ENCODE peak calls at places on chromosomes 4 and X, in eight cellular contexts. One of them, this sample, is unnamed.

GRCh38 chr4:142091085-142091513 is 454.7 kb downstream of the IL15 start:
- DNase-seq in myocyte: peak
- DNase-seq in GOT3: no peak
- DNase-seq in ecto neural progenitor cell: no peak
- DNase-seq in stimulated activated CD8-positive, alpha-beta memory T cell treated with anti-CD3 and anti-CD28 coated beads, Interleukin-2, amount 100 ng/mL, for 48 hours: no peak
- DNase-seq in stomach: no peak
- DNase-seq in activated T-cell treated with anti-CD3 and anti-CD28 coated beads for 24 hours: no peak
- DNase-seq in Right ventricle myocardium superior: no peak
- DNase-seq in this sample: no peak

GRCh38 chrX:65576160-65576559 is 41.6 kb upstream of the LAS1L start:
- DNase-seq in myocyte: no peak
- DNase-seq in GOT3: no peak
- DNase-seq in ecto neural progenitor cell: no peak
- DNase-seq in stimulated activated CD8-positive, alpha-beta memory T cell treated with anti-CD3 and anti-CD28 coated beads, Interleukin-2, amount 100 ng/mL, for 48 hours: no peak
- DNase-seq in stomach: no peak
- DNase-seq in activated T-cell treated with anti-CD3 and anti-CD28 coated beads for 24 hours: no peak
- DNase-seq in Right ventricle myocardium superior: no peak
- DNase-seq in this sample: no peak

GRCh38 chrX:41224606-41225005 is 109.4 kb upstream of the DDX3X start:
- DNase-seq in myocyte: no peak
- DNase-seq in GOT3: no peak
- DNase-seq in ecto neural progenitor cell: no peak
- DNase-seq in stimulated activated CD8-positive, alpha-beta memory T cell treated with anti-CD3 and anti-CD28 coated beads, Interleukin-2, amount 100 ng/mL, for 48 hours: no peak
- DNase-seq in stomach: no peak
- DNase-seq in activated T-cell treated with anti-CD3 and anti-CD28 coated beads for 24 hours: no peak
- DNase-seq in Right ventricle myocardium superior: no peak
- DNase-seq in this sample: no peak

GRCh38 chrX:68571292-68572256 is 72.7 kb downstream of the YIPF6 start:
- DNase-seq in myocyte: peak
- DNase-seq in GOT3: no peak
- DNase-seq in ecto neural progenitor cell: no peak
- DNase-seq in stimulated activated CD8-positive, alpha-beta memory T cell treated with anti-CD3 and anti-CD28 coated beads, Interleukin-2, amount 100 ng/mL, for 48 hours: no peak
- DNase-seq in stomach: no peak
- DNase-seq in activated T-cell treated with anti-CD3 and anti-CD28 coated beads for 24 hours: no peak
- DNase-seq in Right ventricle myocardium superior: no peak
- DNase-seq in this sample: no peak

GRCh38 chrX:46268429-46268828 is 276.8 kb downstream of the ZNF674 start:
- DNase-seq in myocyte: peak
- DNase-seq in GOT3: no peak
- DNase-seq in ecto neural progenitor cell: no peak
- DNase-seq in stimulated activated CD8-positive, alpha-beta memory T cell treated with anti-CD3 and anti-CD28 coated beads, Interleukin-2, amount 100 ng/mL, for 48 hours: no peak
- DNase-seq in stomach: no peak
- DNase-seq in activated T-cell treated with anti-CD3 and anti-CD28 coated beads for 24 hours: no peak
- DNase-seq in Right ventricle myocardium superior: no peak
- DNase-seq in this sample: no peak

GRCh38 chr4:119244344-119244743 is 31.8 kb downstream of the USP53 start:
- DNase-seq in myocyte: peak
- DNase-seq in GOT3: no peak
- DNase-seq in ecto neural progenitor cell: no peak
- DNase-seq in stimulated activated CD8-positive, alpha-beta memory T cell treated with anti-CD3 and anti-CD28 coated beads, Interleukin-2, amount 100 ng/mL, for 48 hours: no peak
- DNase-seq in stomach: no peak
- DNase-seq in activated T-cell treated with anti-CD3 and anti-CD28 coated beads for 24 hours: no peak
- DNase-seq in Right ventricle myocardium superior: no peak
- DNase-seq in this sample: no peak

GRCh38 chrX:4268676-4269075 is 555.2 kb upstream of the PRKX start:
- DNase-seq in myocyte: no peak
- DNase-seq in GOT3: no peak
- DNase-seq in ecto neural progenitor cell: no peak
- DNase-seq in stimulated activated CD8-positive, alpha-beta memory T cell treated with anti-CD3 and anti-CD28 coated beads, Interleukin-2, amount 100 ng/mL, for 48 hours: no peak
- DNase-seq in stomach: no peak
- DNase-seq in activated T-cell treated with anti-CD3 and anti-CD28 coated beads for 24 hours: no peak
- DNase-seq in Right ventricle myocardium superior: no peak
- DNase-seq in this sample: no peak

GRCh38 chr4:185779520-185779919 is 32.5 kb downstream of the SORBS2 start:
- DNase-seq in myocyte: no peak
- DNase-seq in GOT3: no peak
- DNase-seq in ecto neural progenitor cell: no peak
- DNase-seq in stimulated activated CD8-positive, alpha-beta memory T cell treated with anti-CD3 and anti-CD28 coated beads, Interleukin-2, amount 100 ng/mL, for 48 hours: no peak
- DNase-seq in stomach: no peak
- DNase-seq in activated T-cell treated with anti-CD3 and anti-CD28 coated beads for 24 hours: no peak
- DNase-seq in Right ventricle myocardium superior: no peak
- DNase-seq in this sample: no peak

GRCh38 chrX:107573016-107573415 is 55.3 kb upstream of the PRPS1 start:
- DNase-seq in myocyte: no peak
- DNase-seq in GOT3: no peak
- DNase-seq in ecto neural progenitor cell: no peak
- DNase-seq in stimulated activated CD8-positive, alpha-beta memory T cell treated with anti-CD3 and anti-CD28 coated beads, Interleukin-2, amount 100 ng/mL, for 48 hours: no peak
- DNase-seq in stomach: no peak
- DNase-seq in activated T-cell treated with anti-CD3 and anti-CD28 coated beads for 24 hours: no peak
- DNase-seq in Right ventricle myocardium superior: no peak
- DNase-seq in this sample: no peak

GRCh38 chr4:15232725-15233597 is 194.9 kb upstream of the C1QTNF7 start:
- DNase-seq in myocyte: peak
- DNase-seq in GOT3: no peak
- DNase-seq in ecto neural progenitor cell: no peak
- DNase-seq in stimulated activated CD8-positive, alpha-beta memory T cell treated with anti-CD3 and anti-CD28 coated beads, Interleukin-2, amount 100 ng/mL, for 48 hours: no peak
- DNase-seq in stomach: no peak
- DNase-seq in activated T-cell treated with anti-CD3 and anti-CD28 coated beads for 24 hours: no peak
- DNase-seq in Right ventricle myocardium superior: peak
- DNase-seq in this sample: no peak

GRCh38 chr4:82423245-82424054 is 6.8 kb downstream of the HNRNPDL start:
- DNase-seq in myocyte: no peak
- DNase-seq in GOT3: no peak
- DNase-seq in ecto neural progenitor cell: no peak
- DNase-seq in stimulated activated CD8-positive, alpha-beta memory T cell treated with anti-CD3 and anti-CD28 coated beads, Interleukin-2, amount 100 ng/mL, for 48 hours: no peak
- DNase-seq in stomach: no peak
- DNase-seq in activated T-cell treated with anti-CD3 and anti-CD28 coated beads for 24 hours: no peak
- DNase-seq in Right ventricle myocardium superior: no peak
- DNase-seq in this sample: no peak

GRCh38 chr4:121253961-121254360 is 89.8 kb upstream of the TNIP3 start:
- DNase-seq in myocyte: no peak
- DNase-seq in GOT3: no peak
- DNase-seq in ecto neural progenitor cell: no peak
- DNase-seq in stimulated activated CD8-positive, alpha-beta memory T cell treated with anti-CD3 and anti-CD28 coated beads, Interleukin-2, amount 100 ng/mL, for 48 hours: no peak
- DNase-seq in stomach: no peak
- DNase-seq in activated T-cell treated with anti-CD3 and anti-CD28 coated beads for 24 hours: no peak
- DNase-seq in Right ventricle myocardium superior: no peak
- DNase-seq in this sample: no peak

GRCh38 chr4:119299221-119300071 is 22.5 kb downstream of the FABP2 start:
- DNase-seq in myocyte: peak
- DNase-seq in GOT3: no peak
- DNase-seq in ecto neural progenitor cell: no peak
- DNase-seq in stimulated activated CD8-positive, alpha-beta memory T cell treated with anti-CD3 and anti-CD28 coated beads, Interleukin-2, amount 100 ng/mL, for 48 hours: no peak
- DNase-seq in stomach: no peak
- DNase-seq in activated T-cell treated with anti-CD3 and anti-CD28 coated beads for 24 hours: no peak
- DNase-seq in Right ventricle myocardium superior: no peak
- DNase-seq in this sample: no peak